ENCODE peak calls at places on chromosomes 13 and 19, in eight cellular contexts. One of them, this sample, is unnamed.

GRCh38 chr19:4578552-4579248 is 19.2 kb upstream of the SEMA6B start:
- DNase-seq in activated T-cell treated with anti-CD3 and anti-CD28 coated beads for 1 hour: no peak
- DNase-seq in caudate nucleus: no peak
- DNase-seq in H9: no peak
- DNase-seq in fibroblast of mammary gland: no peak
- DNase-seq in esophagus squamous epithelium: no peak
- DNase-seq in amniotic stem cell: no peak
- DNase-seq in CD4-positive, alpha-beta T cell: no peak
- DNase-seq in this sample: no peak

GRCh38 chr19:36009220-36009619 is 607 bp upstream of the SYNE4 start:
- DNase-seq in caudate nucleus: peak
- DNase-seq in activated T-cell treated with anti-CD3 and anti-CD28 coated beads for 1 hour: no peak
- DNase-seq in CD4-positive, alpha-beta T cell: peak
- DNase-seq in H9: peak
- DNase-seq in esophagus squamous epithelium: no peak
- DNase-seq in amniotic stem cell: no peak
- DNase-seq in fibroblast of mammary gland: peak
- DNase-seq in this sample: no peak

GRCh38 chr19:39481229-39481545 is 549 bp downstream of the TIMM50 start:
- DNase-seq in fibroblast of mammary gland: no peak
- DNase-seq in esophagus squamous epithelium: no peak
- DNase-seq in caudate nucleus: no peak
- DNase-seq in H9: no peak
- DNase-seq in CD4-positive, alpha-beta T cell: no peak
- DNase-seq in activated T-cell treated with anti-CD3 and anti-CD28 coated beads for 1 hour: no peak
- DNase-seq in amniotic stem cell: no peak
- DNase-seq in this sample: no peak

GRCh38 chr19:29660835-29661234 is 4.4 kb upstream of the PLEKHF1 start:
- DNase-seq in activated T-cell treated with anti-CD3 and anti-CD28 coated beads for 1 hour: no peak
- DNase-seq in amniotic stem cell: no peak
- DNase-seq in CD4-positive, alpha-beta T cell: no peak
- DNase-seq in H9: no peak
- DNase-seq in fibroblast of mammary gland: peak
- DNase-seq in caudate nucleus: no peak
- DNase-seq in esophagus squamous epithelium: no peak
- DNase-seq in this sample: no peak

GRCh38 chr19:48361912-48362311 is 1.8 kb downstream of the TMEM143 start:
- DNase-seq in CD4-positive, alpha-beta T cell: no peak
- DNase-seq in activated T-cell treated with anti-CD3 and anti-CD28 coated beads for 1 hour: no peak
- DNase-seq in H9: no peak
- DNase-seq in caudate nucleus: no peak
- DNase-seq in amniotic stem cell: no peak
- DNase-seq in esophagus squamous epithelium: no peak
- DNase-seq in fibroblast of mammary gland: no peak
- DNase-seq in this sample: no peak

GRCh38 chr19:51807111-51807701 is 12.2 kb downstream of the FPR3 start:
- DNase-seq in CD4-positive, alpha-beta T cell: no peak
- DNase-seq in fibroblast of mammary gland: peak
- DNase-seq in amniotic stem cell: no peak
- DNase-seq in caudate nucleus: no peak
- DNase-seq in esophagus squamous epithelium: no peak
- DNase-seq in activated T-cell treated with anti-CD3 and anti-CD28 coated beads for 1 hour: no peak
- DNase-seq in H9: peak
- DNase-seq in this sample: no peak

GRCh38 chr13:107025991-107026390 is 458.1 kb upstream of the ARGLU1 start:
- DNase-seq in CD4-positive, alpha-beta T cell: no peak
- DNase-seq in H9: no peak
- DNase-seq in activated T-cell treated with anti-CD3 and anti-CD28 coated beads for 1 hour: no peak
- DNase-seq in esophagus squamous epithelium: no peak
- DNase-seq in caudate nucleus: peak
- DNase-seq in fibroblast of mammary gland: peak
- DNase-seq in amniotic stem cell: no peak
- DNase-seq in this sample: no peak

GRCh38 chr13:24618219-24618955 is 61.8 kb upstream of the ATP12A start:
- DNase-seq in H9: no peak
- DNase-seq in amniotic stem cell: no peak
- DNase-seq in caudate nucleus: no peak
- DNase-seq in fibroblast of mammary gland: no peak
- DNase-seq in esophagus squamous epithelium: no peak
- DNase-seq in CD4-positive, alpha-beta T cell: peak
- DNase-seq in activated T-cell treated with anti-CD3 and anti-CD28 coated beads for 1 hour: peak
- DNase-seq in this sample: no peak

GRCh38 chr13:109329175-109329574 is 457.2 kb downstream of the IRS2 start:
- DNase-seq in amniotic stem cell: no peak
- DNase-seq in caudate nucleus: no peak
- DNase-seq in esophagus squamous epithelium: no peak
- DNase-seq in fibroblast of mammary gland: no peak
- DNase-seq in activated T-cell treated with anti-CD3 and anti-CD28 coated beads for 1 hour: no peak
- DNase-seq in CD4-positive, alpha-beta T cell: no peak
- DNase-seq in H9: no peak
- DNase-seq in this sample: no peak

This sample was measured in GF-D8.